ENCODE peak calls at places on chromosomes 4 and X, in eight cellular contexts. S is astrocyte of the cerebellum; H is activated CD4-positive, alpha-beta T cell treated with anti-CD3 and anti-CD28 coated beads, Interleukin-2, amount 50 U/mL, for 1 hour; P is activated effector memory CD4-positive, alpha-beta T cell treated with Interleukin-2 at 50 U/mL for 16 hours; K is tibial nerve; A is neural crest cell; T is neuronal stem cell; L is ELR. R is an unnamed sample.

GRCh38 chr4:168652818-168653217 is 156.0 kb downstream of the PALLD start:
- DNase-seq in S (no peak), H (no peak), P (no peak), K (no peak), A (no peak), T (no peak), L (no peak), R (no peak)

GRCh38 chrX:46602468-46603102 is 29.0 kb downstream of the CHST7 start:
- DNase-seq in S (no peak), H (no peak), P (no peak), K (no peak), A (no peak), T (no peak), L (no peak), R (no peak)

GRCh38 chr4:25439913-25440477 is 62.9 kb downstream of the ANAPC4 start:
- DNase-seq in S (peak), H (peak), P (peak), K (peak), A (peak), T (peak), L (peak), R (no peak)

GRCh38 chr4:113708250-113708649 is 53.3 kb downstream of the CAMK2D start:
- DNase-seq in S (peak), H (no peak), P (no peak), K (no peak), A (no peak), T (no peak), L (peak), R (no peak)

GRCh38 chr4:169200361-169201030 is 70.3 kb downstream of the SH3RF1 start:
- DNase-seq in S (no peak), H (no peak), P (no peak), K (no peak), A (no peak), T (no peak), L (peak), R (no peak)

GRCh38 chr4:152289963-152290362 is 245.9 kb downstream of the FBXW7 start:
- DNase-seq in S (no peak), H (no peak), P (no peak), K (no peak), A (no peak), T (no peak), L (no peak), R (no peak)

GRCh38 chrX:47175588-47175980 is 18.0 kb upstream of the UBA1 start:
- DNase-seq in S (no peak), H (no peak), P (no peak), K (no peak), A (no peak), T (no peak), L (no peak), R (no peak)

GRCh38 chr4:42371306-42372063 is 25.8 kb upstream of the SHISA3 start:
- DNase-seq in S (peak), H (no peak), P (no peak), K (peak), A (no peak), T (no peak), L (peak), R (peak)

GRCh38 chrX:47633671-47634590 is 4.2 kb upstream of the CFP start:
- DNase-seq in S (no peak), H (no peak), P (no peak), K (no peak), A (no peak), T (no peak), L (no peak), R (no peak)

GRCh38 chrX:74009041-74009440 is 294.9 kb upstream of the ZCCHC13 start:
- DNase-seq in S (no peak), H (no peak), P (no peak), K (no peak), A (no peak), T (no peak), L (peak), R (no peak)

GRCh38 chr4:107196312-107196711 is 160.2 kb upstream of the DKK2 start:
- DNase-seq in S (no peak), H (no peak), P (no peak), K (no peak), A (no peak), T (no peak), L (no peak), R (no peak)

GRCh38 chrX:50860518-50860917 is 46.5 kb upstream of the SHROOM4 start:
- DNase-seq in S (no peak), H (no peak), P (no peak), K (no peak), A (no peak), T (no peak), L (no peak), R (no peak)

GRCh38 chr4:2796261-2797187 is 3.6 kb downstream of the SH3BP2 start:
- DNase-seq in S (no peak), H (no peak), P (no peak), K (no peak), A (no peak), T (no peak), L (peak), R (no peak)

GRCh38 chrX:47218920-47219815 is 687 bp downstream of the CDK16 start:
- DNase-seq in S (no peak), H (peak), P (peak), K (no peak), A (peak), T (no peak), L (peak), R (no peak)

GRCh38 chr4:107743532-107743931 is 23.5 kb upstream of the PAPSS1 start:
- DNase-seq in S (no peak), H (no peak), P (no peak), K (no peak), A (no peak), T (no peak), L (no peak), R (no peak)

R was measured in non-pigmented ciliary epithelial cell.